ENCODE peak calls at places on chromosomes 6 and 20, in ten cellular contexts. E is AG09309, G is WTC11, C is GM20000, O is PC-3, R is cardiac muscle cell, Q is MM.1S, S is lung, M is ascending aorta, P is PC-9. J is an unnamed sample.

GRCh38 chr20:20292472-20292871 is 75.4 kb upstream of the INSM1 start:
- DNase-seq in O (no peak), R (no peak), Q (no peak), S (no peak), P (no peak), G (no peak), C (no peak), M (no peak), E (no peak), J (no peak)

GRCh38 chr20:10828221-10828620 is 154.4 kb upstream of the JAG1 start:
- DNase-seq in R (no peak), O (no peak), C (no peak), Q (no peak), E (no peak), S (no peak), P (no peak), G (no peak), M (no peak), J (no peak)

GRCh38 chr6:80404889-80405288 is 298.4 kb downstream of the BCKDHB start:
- DNase-seq in C (no peak), R (no peak), S (no peak), P (no peak), E (no peak), M (no peak), O (no peak), G (no peak), Q (no peak), J (no peak)

GRCh38 chr6:88177961-88178464 is 11.9 kb upstream of the CNR1 start:
- DNase-seq in C (peak), M (no peak), O (no peak), P (no peak), G (no peak), R (peak), Q (no peak), S (no peak), E (no peak), J (peak)

GRCh38 chr6:131059486-131059885 is 3.6 kb downstream of the EPB41L2 start:
- DNase-seq in O (peak), R (peak), S (no peak), C (no peak), E (no peak), Q (no peak), M (no peak), P (no peak), G (no peak), J (no peak)

GRCh38 chr6:112906737-112907136 is 559.6 kb downstream of the RFPL4B start:
- DNase-seq in Q (no peak), R (peak), E (peak), C (no peak), S (no peak), P (no peak), O (no peak), G (no peak), M (no peak), J (no peak)

GRCh38 chr20:36754656-36755222 is 8.8 kb upstream of the NDRG3 start:
- DNase-seq in E (peak), C (peak), G (peak), R (peak), P (peak), Q (peak), M (peak), O (peak), S (peak), J (peak)

GRCh38 chr6:138752017-138752416 is 21.6 kb upstream of the CCDC28A start:
- DNase-seq in S (no peak), O (no peak), C (no peak), G (no peak), P (no peak), Q (no peak), R (no peak), E (no peak), M (no peak), J (no peak)

GRCh38 chr20:24791949-24792348 is 157.1 kb upstream of the CST7 start:
- DNase-seq in G (no peak), R (no peak), P (no peak), S (no peak), O (no peak), E (no peak), C (no peak), M (no peak), Q (no peak), J (no peak)

GRCh38 chr6:57284056-57284455 is 33.4 kb upstream of the PRIM2 start:
- DNase-seq in E (peak), M (no peak), G (no peak), P (no peak), Q (no peak), R (peak), C (no peak), O (no peak), S (no peak), J (no peak)

GRCh38 chr20:18443841-18444240 is 23.0 kb downstream of the DZANK1 start:
- DNase-seq in C (no peak), E (no peak), P (no peak), S (no peak), O (no peak), M (no peak), R (peak), Q (no peak), G (no peak), J (no peak)

DNA sequence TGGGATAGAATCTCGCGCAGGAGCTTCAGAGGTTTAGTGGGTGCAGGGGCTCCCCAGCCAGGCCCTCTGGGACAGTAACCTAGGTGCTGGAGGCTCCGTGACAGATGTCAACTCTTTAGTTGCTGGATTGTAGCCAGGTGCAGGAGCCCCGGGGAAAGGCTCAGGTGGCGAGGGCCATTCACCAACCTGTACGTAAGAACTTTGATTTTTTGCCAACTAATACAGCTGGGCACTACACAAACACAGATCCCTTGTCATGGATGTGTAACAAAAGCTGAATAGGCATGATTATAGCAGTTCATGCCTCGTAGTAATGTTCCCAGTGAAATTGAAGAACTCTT is 82.6 kb downstream of the CDC5L start:
- DNase-seq in P (no peak), R (no peak), Q (no peak), S (no peak), M (no peak), G (no peak), C (no peak), E (no peak), O (no peak), J (no peak)
- TF ChIP-seq CTCF in P (peak), R (no peak), Q (no peak), S (no peak), M (no peak), G (no peak), C (no peak), E (no peak), O (peak), J (peak)

GRCh38 chr6:8814440-8815000 is 379.2 kb upstream of the SLC35B3 start:
- DNase-seq in R (no peak), G (no peak), O (no peak), S (no peak), Q (no peak), M (no peak), P (no peak), C (no peak), E (no peak), J (no peak)

GRCh38 chr6:8820313-8820712 is 385.0 kb upstream of the SLC35B3 start:
- DNase-seq in G (no peak), E (no peak), S (no peak), C (no peak), M (no peak), R (no peak), O (no peak), P (no peak), Q (no peak), J (no peak)

GRCh38 chr6:8821921-8822512 is 386.7 kb upstream of the SLC35B3 start:
- DNase-seq in G (no peak), O (no peak), R (no peak), S (no peak), P (no peak), E (no peak), M (no peak), Q (no peak), C (no peak), J (no peak)

DNA sequence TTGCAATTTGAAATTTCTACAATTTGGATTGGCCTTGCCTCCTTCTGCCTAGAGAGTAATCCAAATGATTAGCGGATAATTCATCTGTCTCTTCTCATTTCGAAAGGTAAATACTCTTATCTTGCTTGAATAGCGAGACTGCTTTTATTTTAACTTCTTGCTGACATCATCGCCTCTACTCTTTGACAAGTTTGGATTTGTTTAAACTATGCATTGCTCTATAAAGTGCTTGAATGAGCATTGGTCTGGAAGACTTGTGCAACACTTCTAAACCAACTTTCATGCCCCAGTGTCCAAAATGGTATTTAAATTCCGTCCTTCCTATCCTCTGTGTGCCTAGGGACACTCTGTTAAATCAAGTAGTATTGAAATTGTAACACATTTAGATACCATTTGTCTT is 384.1 kb upstream of the SLC35B3 start:
- DNase-seq in R (no peak), M (no peak), Q (no peak), C (no peak), G (no peak), E (no peak), S (no peak), O (no peak), P (no peak), J (peak)
- TF ChIP-seq CTCF in R (no peak), M (no peak), Q (no peak), C (no peak), G (no peak), E (no peak), S (no peak), O (no peak), P (no peak), J (no peak)

GRCh38 chr6:149925974-149926777 is 3.3 kb upstream of the RAET1G start:
- DNase-seq in C (no peak), E (peak), S (peak), O (peak), G (peak), R (peak), P (peak), M (peak), Q (peak), J (peak)
- TF ChIP-seq CTCF in C (peak), E (peak), S (peak), O (peak), G (peak), R (peak), P (peak), M (peak), Q (peak), J (peak)

GRCh38 chr20:44326391-44327159 is 10.3 kb upstream of the R3HDML start:
- DNase-seq in R (no peak), Q (peak), O (no peak), C (no peak), S (no peak), E (no peak), M (no peak), P (no peak), G (peak), J (no peak)
- TF ChIP-seq CTCF in R (peak), Q (peak), O (no peak), C (no peak), S (no peak), E (no peak), M (no peak), P (no peak), G (no peak), J (no peak)

GRCh38 chr20:62793757-62794006 is 2.6 kb upstream of the MRGBP start:
- DNase-seq in C (no peak), S (no peak), Q (no peak), P (peak), G (no peak), O (no peak), E (no peak), M (no peak), R (no peak), J (peak)
- TF ChIP-seq CTCF in C (no peak), S (no peak), Q (no peak), P (no peak), G (no peak), O (no peak), E (no peak), M (no peak), R (no peak), J (no peak)

J was measured in RWPE1.